ENCODE peak calls at places on chromosomes 16 and 17, in six cellular contexts. K is MM.1S, W is left lung, T is mammary epithelial cell, C is heart right ventricle, V is lung. B is an unnamed sample.

GRCh38 chr17:42872251-42872965 is 21.4 kb downstream of the AOC3 start:
- DNase-seq in W (no peak), C (no peak), T (no peak), K (no peak), V (no peak), B (no peak)

GRCh38 chr17:61186996-61187395 is 212.6 kb upstream of the TBX2 start:
- DNase-seq in W (no peak), C (no peak), T (no peak), V (no peak), K (no peak), B (no peak)

GRCh38 chr16:23013484-23013883 is 135.8 kb downstream of the USP31 start:
- DNase-seq in C (no peak), V (no peak), T (no peak), W (no peak), K (no peak), B (no peak)

GRCh38 chr16:1002399-1003161 is 21.0 kb downstream of the SOX8 start:
- DNase-seq in K (no peak), V (no peak), W (no peak), T (peak), C (no peak), B (peak)

GRCh38 chr16:72312862-72313261 is 140.9 kb upstream of the PMFBP1 start:
- DNase-seq in K (no peak), V (no peak), T (no peak), W (no peak), C (no peak), B (no peak)

GRCh38 chr16:68401871-68402747 is 46.2 kb downstream of the SMPD3 start:
- DNase-seq in V (no peak), W (no peak), T (peak), C (no peak), K (no peak), B (no peak)

GRCh38 chr16:73056911-73057310 is 9.0 kb upstream of the ZFHX3 start:
- DNase-seq in T (no peak), K (no peak), V (no peak), C (no peak), W (no peak), B (no peak)

GRCh38 chr17:7323731-7324437 is 5.3 kb downstream of the NEURL4 start:
- DNase-seq in V (no peak), W (no peak), C (no peak), K (no peak), T (peak), B (no peak)

GRCh38 chr16:12220721-12221120 is 244.2 kb downstream of the SNX29 start:
- DNase-seq in K (no peak), V (no peak), W (no peak), T (no peak), C (no peak), B (no peak)

GRCh38 chr17:35726609-35727460 is 4.6 kb upstream of the RASL10B start:
- DNase-seq in C (peak), W (no peak), V (no peak), T (peak), K (no peak), B (no peak)

GRCh38 chr17:78645421-78646295 is 68.5 kb upstream of the DNAH17 start:
- DNase-seq in K (peak), T (no peak), C (peak), W (peak), V (peak), B (peak)

GRCh38 chr16:72072514-72073342 is 9.7 kb downstream of the HPR start:
- DNase-seq in W (no peak), K (no peak), T (no peak), C (peak), V (no peak), B (no peak)

GRCh38 chr17:50257574-50258224 is 16.6 kb upstream of the TMEM92 start:
- DNase-seq in T (no peak), K (no peak), V (no peak), W (no peak), C (no peak), B (no peak)

GRCh38 chr16:75374388-75374787 is 58.9 kb downstream of the CFDP1 start:
- DNase-seq in K (no peak), V (no peak), C (no peak), T (no peak), W (no peak), B (no peak)
- TF ChIP-seq CTCF in K (no peak), V (no peak), C (no peak), T (no peak), W (no peak), B (no peak)

GRCh38 chr17:74981318-74981978 is 6.0 kb upstream of the CDR2L start:
- DNase-seq in W (no peak), V (no peak), K (no peak), T (no peak), C (no peak), B (no peak)

GRCh38 chr17:74990581-74991105 is 3.2 kb downstream of the CDR2L start:
- DNase-seq in C (no peak), V (no peak), W (no peak), K (no peak), T (no peak), B (no peak)

GRCh38 chr17:74987418-74987908 is at the start of gene CDR2L:
- DNase-seq in C (peak), W (peak), T (peak), K (peak), V (peak), B (peak)

GRCh38 chr17:74981979-74982662 is 5.3 kb upstream of the CDR2L start:
- DNase-seq in C (peak), V (peak), T (no peak), W (peak), K (no peak), B (no peak)

DNA sequence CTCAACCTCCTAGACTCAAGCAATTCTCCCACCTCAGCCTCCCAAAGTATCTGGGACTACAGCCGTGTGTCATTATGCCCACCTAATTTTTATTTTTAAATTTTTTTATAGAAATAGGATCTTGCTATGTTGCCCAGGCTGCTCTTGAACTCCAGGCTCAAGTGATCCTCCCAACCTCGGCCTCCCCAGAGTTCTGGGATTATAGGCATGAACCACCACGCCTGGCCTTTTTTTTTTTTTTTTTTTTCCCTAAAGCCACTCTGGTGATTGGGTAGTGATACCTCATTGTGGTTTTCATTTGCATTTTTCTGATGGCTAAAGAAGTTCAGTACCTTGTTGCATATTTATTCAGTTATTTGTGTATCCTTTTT is 1.2 kb upstream of the CDR2L start:
- DNase-seq in V (no peak), K (no peak), W (no peak), T (no peak), C (no peak), B (no peak)
- H3K4me3 ChIP-seq in V (no peak), K (no peak), W (no peak), T (no peak), C (no peak), B (no peak)

GRCh38 chr16:49704586-49705155 is 151.2 kb downstream of the ZNF423 start:
- DNase-seq in K (peak), C (no peak), V (no peak), T (no peak), W (no peak), B (peak)
- TF ChIP-seq CTCF in K (peak), C (no peak), V (no peak), T (no peak), W (no peak), B (peak)

GRCh38 chr16:78727536-78727935 is 628.1 kb downstream of the WWOX start:
- DNase-seq in V (no peak), T (no peak), C (no peak), W (no peak), K (no peak), B (no peak)

GRCh38 chr16:78732693-78733092 is 633.2 kb downstream of the WWOX start:
- DNase-seq in C (no peak), T (no peak), W (no peak), V (no peak), K (no peak), B (no peak)

GRCh38 chr16:78735337-78735736 is 635.9 kb downstream of the WWOX start:
- DNase-seq in C (no peak), K (no peak), V (no peak), T (no peak), W (no peak), B (no peak)

GRCh38 chr16:78731785-78732184 is 632.3 kb downstream of the WWOX start:
- DNase-seq in V (no peak), K (no peak), C (no peak), W (no peak), T (no peak), B (no peak)

DNA sequence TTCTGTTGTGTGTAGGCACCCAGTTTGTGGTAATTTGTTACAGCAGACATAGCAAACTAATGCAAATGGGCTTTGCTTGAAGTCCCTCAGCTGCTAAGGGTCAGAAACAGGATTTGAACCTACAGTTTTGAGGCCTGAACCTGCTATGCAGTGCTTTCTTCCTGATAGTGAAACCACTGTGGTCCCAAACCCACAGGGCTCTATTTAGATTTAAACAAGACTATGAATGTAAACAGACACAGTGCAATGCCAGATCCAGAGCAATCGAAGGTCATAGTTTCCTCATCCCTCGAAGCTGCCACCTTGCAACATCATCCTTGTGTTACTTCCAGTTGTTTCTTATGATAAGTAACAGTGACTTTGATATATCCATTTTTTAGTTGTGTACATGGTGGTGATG is 630.2 kb downstream of the WWOX start:
- DNase-seq in W (no peak), K (peak), C (no peak), T (no peak), V (no peak), B (peak)
- H3K4me3 ChIP-seq in W (no peak), K (no peak), C (no peak), T (no peak), V (no peak), B (no peak)

DNA sequence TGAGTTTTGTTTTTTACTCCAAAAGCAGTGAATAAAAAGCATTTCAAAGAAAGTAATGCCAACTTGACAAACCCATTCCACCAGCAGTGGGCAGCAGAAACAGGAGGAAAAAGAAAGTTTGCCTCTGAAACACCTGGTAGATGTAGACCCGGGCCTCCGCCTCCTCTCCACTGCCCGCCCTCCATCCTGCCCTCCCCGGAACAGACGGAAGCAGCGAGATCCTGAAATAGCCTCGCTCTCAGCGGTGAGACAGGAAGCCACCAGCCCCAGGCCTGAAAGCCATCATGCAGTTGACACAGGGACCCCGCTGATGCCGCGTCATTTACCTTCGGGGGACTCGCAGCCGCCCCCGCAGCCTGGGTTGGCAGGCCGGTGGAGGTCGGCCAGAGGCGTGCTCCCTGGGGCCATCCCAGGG is 67.8 kb downstream of the C16orf78 start:
- DNase-seq in W (peak), K (peak), C (peak), T (no peak), V (peak), B (peak)
- TF ChIP-seq CTCF in W (no peak), K (peak), C (peak), T (no peak), V (no peak), B (peak)

DNA sequence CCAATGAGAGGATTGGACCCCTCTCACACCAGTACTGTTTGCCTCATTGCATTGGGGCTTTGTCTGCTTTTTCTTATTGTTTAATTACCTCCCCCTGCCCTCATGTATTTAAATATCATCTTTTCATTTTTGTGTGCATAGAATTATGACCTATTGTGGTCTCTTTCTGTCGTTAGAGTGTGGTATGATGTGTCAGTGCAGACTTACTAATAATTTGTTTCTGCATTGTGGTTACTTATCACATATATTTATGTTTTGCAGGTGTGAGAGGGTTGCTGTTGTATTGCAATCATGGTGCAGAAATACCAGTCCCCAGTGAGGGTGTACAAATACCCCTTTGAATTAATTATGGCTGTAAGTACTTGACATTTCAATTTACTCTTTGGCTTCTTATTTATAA is 2.5 kb downstream of the SEC14L1 start:
- DNase-seq in K (peak), C (no peak), T (no peak), V (no peak), W (no peak), B (no peak)
- H3K4me3 ChIP-seq in K (peak), C (peak), T (no peak), V (peak), W (peak), B (peak)

DNA sequence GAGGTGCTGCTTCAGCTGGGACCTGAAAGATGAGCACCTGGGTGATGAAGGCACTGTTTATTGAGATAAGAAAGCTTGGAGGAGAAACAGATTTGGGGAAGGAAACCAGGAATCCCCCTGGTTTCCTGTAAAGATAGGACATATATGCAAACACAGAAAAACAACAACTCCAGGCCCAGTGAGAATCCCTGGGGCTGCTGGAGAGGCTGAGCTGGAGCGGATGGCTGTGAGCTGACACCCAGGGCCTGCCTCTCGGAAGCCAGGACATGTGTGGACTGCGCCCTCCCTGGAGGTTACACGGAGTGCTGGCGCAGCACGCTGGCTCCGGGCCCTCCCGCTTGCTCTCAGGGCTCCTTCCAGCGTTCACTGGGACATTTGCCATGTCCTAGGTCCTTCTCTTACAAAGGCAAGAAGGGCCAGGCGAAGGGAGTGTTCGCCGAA is 57.5 kb downstream of the CYB5B start:
- DNase-seq in W (peak), C (peak), T (peak), K (no peak), V (peak), B (no peak)
- TF ChIP-seq CTCF in W (peak), C (peak), T (no peak), K (no peak), V (no peak), B (no peak)

GRCh38 chr17:75010683-75011406 is 1.6 kb upstream of the MRPL58 start:
- DNase-seq in K (no peak), W (no peak), C (peak), T (peak), V (no peak), B (no peak)
- H3K4me3 ChIP-seq in K (no peak), W (no peak), C (peak), T (no peak), V (no peak), B (no peak)

DNA sequence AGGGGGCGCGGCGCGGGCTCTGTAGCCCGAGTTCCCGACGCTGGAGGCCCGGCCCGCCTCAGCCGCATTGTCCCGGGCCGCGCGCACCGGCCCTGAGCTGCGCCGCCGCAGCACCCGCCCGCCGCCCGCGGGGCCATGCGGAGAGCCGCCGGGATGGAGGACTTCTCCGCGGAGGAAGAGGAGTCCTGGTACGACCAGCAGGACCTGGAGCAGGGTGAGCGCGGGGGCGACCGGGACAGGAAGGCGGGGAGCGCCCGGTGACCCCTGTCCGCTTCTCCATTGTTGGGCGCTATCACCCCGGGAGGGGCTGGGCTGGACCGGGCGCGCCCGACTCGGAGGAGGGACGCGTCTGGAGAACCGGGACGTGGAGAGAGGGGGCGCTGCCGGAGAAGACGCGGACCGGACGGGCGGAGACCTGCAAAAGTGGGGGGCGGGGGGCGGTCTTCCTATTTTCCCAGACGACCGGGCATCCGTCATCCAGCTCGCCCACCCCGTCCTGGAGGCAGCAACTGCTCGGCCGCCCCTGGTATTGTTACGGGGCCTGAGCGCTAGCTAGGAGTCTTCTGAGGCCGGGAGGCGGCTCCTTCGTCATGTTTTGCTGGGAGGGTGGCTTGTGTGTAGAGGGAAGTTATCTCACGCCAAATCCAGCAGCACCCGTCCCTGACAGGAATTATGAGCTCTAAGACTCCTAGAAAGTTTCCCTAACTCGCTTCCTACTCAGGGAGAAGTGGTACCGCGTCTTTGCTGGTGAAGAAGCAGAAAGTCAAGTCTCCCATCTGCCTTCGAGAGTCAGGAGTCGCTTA is 678 bp downstream of the CDR2L start:
- DNase-seq in C (peak), W (peak), T (peak), V (peak), K (no peak), B (no peak)
- TF ChIP-seq CTCF in C (peak), W (no peak), T (no peak), V (no peak), K (no peak), B (no peak)

DNA sequence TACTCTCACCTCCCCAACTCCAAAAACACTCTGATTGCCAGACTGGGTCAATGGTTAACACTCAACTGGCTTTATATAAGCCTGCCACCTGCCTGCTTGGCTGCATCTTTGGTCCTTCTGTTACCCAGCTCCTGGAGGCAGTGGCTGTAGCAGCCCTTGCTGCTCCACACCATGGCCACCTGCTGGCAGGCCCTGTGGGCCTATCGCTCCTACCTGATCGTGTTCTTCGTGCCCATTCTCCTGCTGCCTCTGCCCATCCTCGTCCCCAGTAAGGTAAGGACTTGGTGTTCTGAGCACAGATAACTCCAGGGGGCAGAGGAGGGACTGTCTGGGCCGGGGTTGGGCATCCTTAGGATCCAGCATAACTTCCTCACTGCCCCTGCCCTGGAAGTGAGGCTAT is at the start of gene SLC13A2:
- DNase-seq in W (no peak), T (no peak), C (no peak), K (no peak), V (no peak), B (no peak)
- H3K4me3 ChIP-seq in W (no peak), T (no peak), C (no peak), K (no peak), V (no peak), B (no peak)